ENCODE peak calls at places on chromosomes 4 and X, in four cellular contexts. Q, J, O and H are unnamed samples.
A peak's percentile ranks its signal among the peaks of the same experiment; 100 is the strongest.

GRCh38 chrX:22314692-22315091 is 42.0 kb downstream of the CBLL2 start:
- DNase-seq in O (no peak), Q (no peak), J (no peak), H (no peak)

GRCh38 chr4:3362431-3363287 is 69.8 kb downstream of the RGS12 start:
- DNase-seq in J (no peak), O (no peak), Q (no peak), H (no peak)

GRCh38 chr4:101271516-101271915 is 75.8 kb downstream of the PPP3CA start:
- DNase-seq in O (no peak), Q (no peak), J (no peak), H (no peak)

GRCh38 chrX:9416562-9417319 is 48.1 kb upstream of the TBL1X start:
- DNase-seq in O (no peak), Q (no peak), J (no peak), H (no peak)

GRCh38 chr4:160238790-160239189 is 1135.9 kb downstream of the RAPGEF2 start:
- DNase-seq in O (no peak), J (no peak), Q (no peak), H (no peak)

GRCh38 chr4:3213661-3214250 is 35.2 kb upstream of the MSANTD1 start:
- DNase-seq in O (no peak), J (no peak), Q (no peak), H (no peak)

GRCh38 chr4:114547340-114548134 is 51.1 kb upstream of the UGT8 start:
- DNase-seq in Q (no peak), J (no peak), O (no peak), H (no peak)

GRCh38 chr4:83782591-83782990 is 246.7 kb downstream of the GPAT3 start:
- DNase-seq in O (no peak), J (peak; percentile 46), Q (no peak), H (no peak)

GRCh38 chr4:125529071-125529470 is 214.3 kb downstream of the FAT4 start:
- DNase-seq in O (no peak), Q (no peak), J (no peak), H (no peak)

GRCh38 chr4:141905751-141906150 is 269.4 kb downstream of the IL15 start:
- DNase-seq in J (no peak), O (no peak), Q (no peak), H (no peak)

GRCh38 chr4:184851200-184851541 is 25.4 kb upstream of the ACSL1 start:
- DNase-seq in O (no peak), Q (no peak), J (no peak), H (no peak)

GRCh38 chrX:72003811-72004750 is 93.4 kb downstream of the NHSL2 start:
- DNase-seq in Q (no peak), O (no peak), J (peak; percentile 40), H (no peak)

DNA sequence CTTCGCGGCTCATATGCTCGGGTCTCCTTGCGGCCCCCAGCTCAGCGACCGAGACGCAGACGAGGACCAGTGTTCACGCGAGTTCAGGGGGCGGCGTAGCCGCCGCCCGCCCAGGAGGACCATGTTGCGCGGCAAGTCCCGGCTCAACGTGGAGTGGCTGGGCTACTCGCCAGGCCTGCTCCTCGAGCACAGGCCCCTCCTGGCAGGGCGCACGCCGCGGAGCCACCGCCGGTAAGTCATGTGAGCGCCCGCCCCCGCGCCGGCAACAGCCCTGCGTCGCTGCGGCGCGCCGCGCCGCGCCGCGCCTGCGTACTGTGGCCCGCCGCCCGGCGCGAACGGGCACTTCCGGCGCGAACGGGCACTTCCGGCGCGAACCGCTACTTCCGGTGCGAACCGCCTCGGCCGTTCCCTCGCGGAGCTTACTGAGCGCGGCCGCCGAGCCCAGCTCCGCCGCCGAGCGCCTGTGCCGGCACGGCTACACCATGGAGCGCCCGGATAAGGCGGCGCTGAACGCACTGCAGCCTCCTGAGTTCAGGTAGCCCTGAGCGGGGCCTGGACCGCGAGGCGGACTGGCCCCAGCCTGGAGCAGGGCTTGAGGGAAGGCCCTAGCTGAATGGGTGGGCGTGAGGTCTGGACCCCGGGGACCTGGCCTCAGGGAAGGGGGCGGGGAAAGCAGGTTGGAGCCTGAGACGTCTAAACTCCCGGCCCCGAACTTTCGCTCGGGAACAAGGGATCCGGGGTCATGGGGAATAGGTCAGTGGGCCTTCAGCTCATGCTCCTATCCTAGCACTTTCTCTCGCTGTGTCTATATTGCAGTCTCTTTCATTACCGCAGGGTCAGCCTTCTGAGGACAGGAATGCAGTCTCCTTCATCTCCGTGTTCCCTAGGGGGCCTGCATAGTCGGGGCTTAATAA is at the start of gene VMA21:
- DNase-seq in Q (peak; percentile 56), O (peak; percentile 61), J (peak; percentile 7), H (peak; percentile 89)
- TF ChIP-seq POLR2A in Q (peak; percentile 58), O (peak; percentile 64), J (peak; percentile 24), H (peak; percentile 22)

GRCh38 chr4:176995-177394 is 52.7 kb downstream of the ZNF718 start:
- DNase-seq in J (no peak), Q (no peak), O (no peak), H (no peak)

GRCh38 chr4:175986-176385 is 51.7 kb downstream of the ZNF718 start:
- DNase-seq in O (no peak), J (no peak), Q (no peak), H (no peak)

DNA sequence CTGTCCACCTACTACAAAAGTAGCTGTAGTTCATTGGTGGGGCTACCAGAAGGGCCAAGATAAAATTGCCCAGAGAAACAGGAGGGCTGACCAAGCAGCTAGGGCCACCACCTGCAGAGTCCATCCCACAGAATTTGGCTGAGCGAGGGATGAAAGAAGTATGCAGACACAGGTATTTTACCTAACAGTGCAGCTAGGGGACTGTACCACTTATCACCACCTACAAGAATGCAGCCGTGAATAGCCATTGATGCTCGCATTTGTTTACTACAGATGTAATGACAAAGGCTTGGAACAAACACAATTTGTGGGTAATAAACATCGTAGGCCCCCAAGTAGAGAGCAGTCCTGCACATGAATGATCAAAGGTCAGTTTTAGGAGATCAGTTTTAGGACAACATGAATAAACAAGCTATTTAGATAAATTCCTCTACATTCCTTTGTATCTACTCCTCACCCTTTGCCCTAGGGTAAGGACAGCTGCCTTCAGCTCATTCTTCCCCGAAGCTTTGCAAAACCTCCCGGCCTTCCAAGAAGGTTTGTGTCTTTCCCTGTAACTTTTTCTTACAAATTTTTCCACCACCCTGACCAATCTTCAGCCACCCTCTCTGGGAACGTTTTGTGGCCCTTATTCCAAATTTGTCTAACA is 49.5 kb downstream of the ZNF718 start:
- DNase-seq in Q (no peak), J (no peak), O (no peak), H (no peak)
- TF ChIP-seq POLR2A in Q (no peak), J (no peak), O (no peak), H (no peak)

GRCh38 chr4:145180298-145181090 is at the start of gene OTUD4:
- DNase-seq in O (peak; percentile 60), Q (peak; percentile 72), J (peak; percentile 82), H (peak; percentile 95)
- TF ChIP-seq POLR2A in O (peak; percentile 36), Q (peak; percentile 62), J (peak; percentile 59), H (peak; percentile 76)

GRCh38 chrX:132480581-132481203 is 8.1 kb downstream of the MBNL3 start:
- DNase-seq in Q (no peak), J (no peak), O (no peak), H (peak; percentile 51)
- TF ChIP-seq POLR2A in Q (no peak), J (no peak), O (no peak), H (no peak)

DNA sequence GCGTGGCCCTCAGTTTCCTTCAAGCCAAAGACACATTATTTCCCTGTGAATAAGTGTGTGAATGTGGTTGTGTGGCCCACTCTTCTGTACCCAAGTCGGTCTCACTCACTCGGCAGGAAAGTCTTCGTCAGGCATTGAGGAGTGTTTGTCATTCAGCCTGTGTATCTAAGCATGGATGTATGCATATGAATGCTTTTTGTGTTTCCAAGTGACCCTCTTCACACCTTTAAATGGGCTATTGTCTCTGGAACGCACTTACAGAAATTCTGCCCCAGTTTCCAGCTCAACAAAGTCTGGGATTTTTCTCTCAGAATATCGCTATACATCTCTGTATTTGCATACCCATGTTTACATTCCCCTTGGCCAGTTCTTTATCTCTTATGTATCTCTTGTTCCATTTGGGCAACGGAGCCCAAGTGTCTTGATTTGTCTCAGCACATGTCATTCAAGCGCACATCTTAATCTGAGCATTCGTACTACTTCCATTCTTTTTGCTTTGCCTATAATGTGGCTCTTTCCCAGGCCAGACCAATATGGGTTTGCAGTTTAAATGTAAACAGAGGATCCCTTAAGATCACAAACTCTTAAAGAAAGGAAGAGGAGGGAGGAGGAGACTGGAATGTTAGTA is 4.8 kb downstream of the BCOR start:
- DNase-seq in O (no peak), J (no peak), Q (no peak), H (no peak)
- TF ChIP-seq POLR2A in O (no peak), J (no peak), Q (no peak), H (no peak)

GRCh38 chrX:136868283-136869055 is 12.1 kb downstream of the RBMX start:
- DNase-seq in Q (no peak), O (no peak), J (no peak), H (no peak)
- TF ChIP-seq POLR2A in Q (no peak), O (no peak), J (no peak), H (no peak)

GRCh38 chrX:47217852-47218279 is 615 bp upstream of the CDK16 start:
- DNase-seq in J (peak; percentile 95), O (peak; percentile 90), Q (peak; percentile 42), H (peak; percentile 100)

GRCh38 chrX:47218920-47219815 is 687 bp downstream of the CDK16 start:
- DNase-seq in Q (no peak), O (peak; percentile 24), J (no peak), H (peak; percentile 68)

GRCh38 chrX:47217121-47217851 is 1.2 kb upstream of the CDK16 start:
- DNase-seq in O (peak; percentile 14), Q (no peak), J (no peak), H (no peak)

GRCh38 chrX:47216393-47216925 is 2.0 kb upstream of the CDK16 start:
- DNase-seq in O (no peak), Q (no peak), J (no peak), H (no peak)

DNA sequence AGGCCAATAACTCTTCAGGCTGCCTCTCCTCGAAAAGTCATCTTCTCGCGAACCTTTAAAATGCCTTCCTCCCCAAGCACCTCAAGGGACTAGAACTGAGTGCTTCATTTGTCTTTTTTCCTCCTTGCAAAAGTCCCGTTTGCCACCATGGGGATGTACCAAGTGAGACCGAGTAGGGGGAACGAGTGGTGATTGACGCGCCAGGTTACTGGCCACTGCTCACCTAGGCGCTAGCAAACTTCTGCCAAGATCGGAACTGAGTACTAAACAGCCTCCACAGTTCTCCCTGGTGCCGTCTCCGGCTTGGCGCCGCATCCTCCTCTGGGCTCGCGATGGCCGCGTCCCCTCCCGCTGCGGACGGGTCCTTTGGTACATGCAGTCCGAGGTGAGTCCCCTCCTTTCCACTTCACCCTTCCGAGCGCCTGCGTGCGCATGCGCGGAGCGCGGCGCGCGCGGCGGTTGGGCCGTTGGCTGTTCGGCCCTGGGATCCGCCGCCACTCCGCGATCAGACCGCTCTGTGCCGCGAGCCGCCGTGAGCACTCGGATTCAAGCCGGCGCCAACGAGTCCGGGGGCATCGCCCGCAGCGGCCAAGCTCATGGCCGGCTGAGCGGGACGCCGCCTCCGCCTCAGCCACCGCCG is at the start of gene CDK16:
- DNase-seq in O (peak; percentile 82), Q (peak; percentile 35), J (peak; percentile 45), H (peak; percentile 85)
- TF ChIP-seq POLR2A in O (peak; percentile 90), Q (peak; percentile 85), J (peak; percentile 68), H (peak; percentile 94)

DNA sequence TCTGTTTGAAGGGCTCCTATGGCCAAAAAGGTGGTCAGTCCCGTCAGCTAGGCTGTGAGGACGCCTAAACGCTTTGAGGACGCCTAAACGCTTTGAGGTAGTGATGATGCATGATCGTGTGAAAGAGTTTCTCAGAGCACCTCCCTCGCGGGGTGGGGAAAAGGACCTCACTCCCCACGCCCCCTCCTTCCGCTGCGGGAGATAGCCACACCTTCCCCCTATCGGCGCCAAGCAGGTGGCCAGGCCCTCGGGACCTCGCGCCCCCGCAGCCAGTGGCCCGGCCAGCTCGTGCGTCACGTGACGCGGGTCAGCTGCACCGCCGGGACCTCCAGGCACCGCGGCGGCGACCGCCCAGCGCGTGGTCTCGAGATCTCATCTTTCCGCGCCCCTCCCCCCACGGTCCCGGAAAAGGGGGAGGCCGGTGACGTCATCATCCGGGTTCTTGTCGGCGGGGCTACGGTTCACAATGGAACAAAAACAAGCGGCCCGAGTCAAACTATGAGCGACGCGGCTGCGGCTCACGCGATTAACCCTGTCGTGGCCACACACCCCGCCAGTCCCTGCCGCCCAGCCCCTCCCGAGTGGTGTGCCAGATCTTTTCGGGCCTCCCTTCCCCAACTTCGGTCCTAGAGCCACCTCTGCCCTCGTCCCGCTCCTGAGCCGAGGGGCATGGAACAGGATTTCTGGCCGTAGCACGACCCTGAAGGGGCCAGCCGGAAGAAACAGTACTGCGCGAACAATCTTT is 713 bp upstream of the USP9X start:
- DNase-seq in Q (peak; percentile 49), O (peak; percentile 57), J (peak; percentile 89), H (peak; percentile 99)
- TF ChIP-seq POLR2A in Q (peak; percentile 67), O (peak; percentile 77), J (peak; percentile 65), H (peak; percentile 59)